ENCODE peak calls at places on chromosomes 12 and 14, in nine cellular contexts. One of them, this sample, is unnamed.

GRCh38 chr14:49464885-49465284 is 121.3 kb downstream of the RPS29 start:
- DNase-seq in AG20443: no peak
- DNase-seq in NAMALWA: peak; percentile 1
- DNase-seq in psoas muscle: no peak
- DNase-seq in AG09319: no peak
- DNase-seq in AG09309: no peak
- DNase-seq in CD8-positive, alpha-beta memory T cell: no peak
- DNase-seq in mucosa of descending colon: no peak
- DNase-seq in Calu3: peak; percentile 3
- DNase-seq in this sample: no peak

GRCh38 chr12:113422030-113422900 is at the start of gene SDSL:
- DNase-seq in AG20443: peak; percentile 90
- DNase-seq in NAMALWA: peak; percentile 79
- DNase-seq in psoas muscle: peak; percentile 64
- DNase-seq in AG09319: peak; percentile 38
- DNase-seq in AG09309: peak; percentile 57
- DNase-seq in CD8-positive, alpha-beta memory T cell: no peak
- DNase-seq in mucosa of descending colon: peak; percentile 75
- DNase-seq in Calu3: peak; percentile 77
- DNase-seq in this sample: peak; percentile 85

GRCh38 chr14:76761198-76761848 is at the start of gene VASH1:
- DNase-seq in AG20443: peak; percentile 95
- DNase-seq in NAMALWA: peak; percentile 35
- DNase-seq in psoas muscle: peak; percentile 82
- DNase-seq in AG09319: peak; percentile 29
- DNase-seq in AG09309: peak; percentile 13
- DNase-seq in CD8-positive, alpha-beta memory T cell: peak; percentile 57
- DNase-seq in mucosa of descending colon: peak; percentile 68
- DNase-seq in Calu3: peak; percentile 58
- DNase-seq in this sample: peak; percentile 80

GRCh38 chr14:101188571-101188915 is 285.0 kb upstream of the RTL1 start:
- DNase-seq in AG20443: no peak
- DNase-seq in NAMALWA: no peak
- DNase-seq in psoas muscle: no peak
- DNase-seq in AG09319: no peak
- DNase-seq in AG09309: no peak
- DNase-seq in CD8-positive, alpha-beta memory T cell: no peak
- DNase-seq in mucosa of descending colon: no peak
- DNase-seq in Calu3: no peak
- DNase-seq in this sample: no peak

GRCh38 chr14:74261288-74261687 is 22.0 kb downstream of the VSX2 start:
- DNase-seq in AG20443: no peak
- DNase-seq in NAMALWA: no peak
- DNase-seq in psoas muscle: no peak
- DNase-seq in AG09319: no peak
- DNase-seq in AG09309: no peak
- DNase-seq in CD8-positive, alpha-beta memory T cell: no peak
- DNase-seq in mucosa of descending colon: no peak
- DNase-seq in Calu3: no peak
- DNase-seq in this sample: no peak

GRCh38 chr14:36773136-36773540 is 111.5 kb downstream of the PAX9 start:
- DNase-seq in AG20443: peak; percentile 34
- DNase-seq in NAMALWA: peak; percentile 0
- DNase-seq in psoas muscle: no peak
- DNase-seq in AG09319: no peak
- DNase-seq in AG09309: no peak
- DNase-seq in CD8-positive, alpha-beta memory T cell: no peak
- DNase-seq in mucosa of descending colon: no peak
- DNase-seq in Calu3: peak; percentile 10
- DNase-seq in this sample: no peak

GRCh38 chr12:130572553-130572952 is 143.5 kb downstream of the RIMBP2 start:
- DNase-seq in AG20443: no peak
- DNase-seq in NAMALWA: no peak
- DNase-seq in psoas muscle: no peak
- DNase-seq in AG09319: no peak
- DNase-seq in AG09309: no peak
- DNase-seq in CD8-positive, alpha-beta memory T cell: no peak
- DNase-seq in mucosa of descending colon: no peak
- DNase-seq in Calu3: no peak
- DNase-seq in this sample: no peak

GRCh38 chr12:15688838-15689237 is 100.3 kb downstream of the EPS8 start:
- DNase-seq in AG20443: no peak
- DNase-seq in NAMALWA: no peak
- DNase-seq in psoas muscle: no peak
- DNase-seq in AG09319: no peak
- DNase-seq in AG09309: no peak
- DNase-seq in CD8-positive, alpha-beta memory T cell: no peak
- DNase-seq in mucosa of descending colon: no peak
- DNase-seq in Calu3: peak; percentile 18
- DNase-seq in this sample: peak; percentile 38

GRCh38 chr12:45220366-45220931 is 4.6 kb downstream of the ANO6 start:
- DNase-seq in AG20443: no peak
- DNase-seq in NAMALWA: no peak
- DNase-seq in psoas muscle: no peak
- DNase-seq in AG09319: no peak
- DNase-seq in AG09309: no peak
- DNase-seq in CD8-positive, alpha-beta memory T cell: no peak
- DNase-seq in mucosa of descending colon: no peak
- DNase-seq in Calu3: no peak
- DNase-seq in this sample: no peak

GRCh38 chr12:66662729-66663128 is 16.1 kb downstream of the GRIP1 start:
- DNase-seq in AG20443: no peak
- DNase-seq in NAMALWA: peak; percentile 32
- DNase-seq in psoas muscle: no peak
- DNase-seq in AG09319: no peak
- DNase-seq in AG09309: no peak
- DNase-seq in CD8-positive, alpha-beta memory T cell: no peak
- DNase-seq in mucosa of descending colon: no peak
- DNase-seq in Calu3: no peak
- DNase-seq in this sample: no peak

GRCh38 chr12:7951671-7952070 is 15.7 kb upstream of the SLC2A3 start:
- DNase-seq in AG20443: no peak
- DNase-seq in NAMALWA: no peak
- DNase-seq in psoas muscle: no peak
- DNase-seq in AG09319: no peak
- DNase-seq in AG09309: no peak
- DNase-seq in CD8-positive, alpha-beta memory T cell: no peak
- DNase-seq in mucosa of descending colon: no peak
- DNase-seq in Calu3: no peak
- DNase-seq in this sample: no peak

GRCh38 chr12:47902131-47902639 is 2.6 kb downstream of the VDR start:
- DNase-seq in AG20443: no peak
- DNase-seq in NAMALWA: no peak
- DNase-seq in psoas muscle: no peak
- DNase-seq in AG09319: no peak
- DNase-seq in AG09309: no peak
- DNase-seq in CD8-positive, alpha-beta memory T cell: no peak
- DNase-seq in mucosa of descending colon: no peak
- DNase-seq in Calu3: no peak
- DNase-seq in this sample: no peak

GRCh38 chr12:52395761-52396434 is 10.2 kb downstream of the KRT82 start:
- DNase-seq in AG20443: peak; percentile 46
- DNase-seq in NAMALWA: peak; percentile 20
- DNase-seq in psoas muscle: peak; percentile 68
- DNase-seq in AG09319: no peak
- DNase-seq in AG09309: no peak
- DNase-seq in CD8-positive, alpha-beta memory T cell: no peak
- DNase-seq in mucosa of descending colon: peak; percentile 49
- DNase-seq in Calu3: peak; percentile 62
- DNase-seq in this sample: no peak

GRCh38 chr12:116525418-116526001 is 33.7 kb upstream of the MAP1LC3B2 start:
- DNase-seq in AG20443: peak; percentile 88
- DNase-seq in NAMALWA: no peak
- DNase-seq in psoas muscle: peak; percentile 80
- DNase-seq in AG09319: peak; percentile 67
- DNase-seq in AG09309: peak; percentile 79
- DNase-seq in CD8-positive, alpha-beta memory T cell: no peak
- DNase-seq in mucosa of descending colon: peak; percentile 41
- DNase-seq in Calu3: peak; percentile 55
- DNase-seq in this sample: no peak

GRCh38 chr12:51323317-51323960 is 535 bp downstream of the BIN2 start:
- DNase-seq in AG20443: no peak
- DNase-seq in NAMALWA: no peak
- DNase-seq in psoas muscle: no peak
- DNase-seq in AG09319: no peak
- DNase-seq in AG09309: no peak
- DNase-seq in CD8-positive, alpha-beta memory T cell: peak; percentile 79
- DNase-seq in mucosa of descending colon: no peak
- DNase-seq in Calu3: no peak
- DNase-seq in this sample: no peak

GRCh38 chr12:124233041-124233836 is 61.7 kb upstream of the RFLNA start:
- DNase-seq in AG20443: peak; percentile 83
- DNase-seq in NAMALWA: no peak
- DNase-seq in psoas muscle: no peak
- DNase-seq in AG09319: no peak
- DNase-seq in AG09309: peak; percentile 79
- DNase-seq in CD8-positive, alpha-beta memory T cell: no peak
- DNase-seq in mucosa of descending colon: no peak
- DNase-seq in Calu3: no peak
- DNase-seq in this sample: no peak

GRCh38 chr12:67649165-67650126 is 901 bp downstream of the DYRK2 start:
- DNase-seq in AG20443: peak; percentile 60
- DNase-seq in NAMALWA: peak; percentile 40
- DNase-seq in psoas muscle: peak; percentile 69
- DNase-seq in AG09319: no peak
- DNase-seq in AG09309: no peak
- DNase-seq in CD8-positive, alpha-beta memory T cell: peak; percentile 66
- DNase-seq in mucosa of descending colon: peak; percentile 77
- DNase-seq in Calu3: peak; percentile 39
- DNase-seq in this sample: peak; percentile 64

GRCh38 chr14:25006961-25007795 is 42.8 kb downstream of the STXBP6 start:
- DNase-seq in AG20443: peak; percentile 70
- DNase-seq in NAMALWA: no peak
- DNase-seq in psoas muscle: no peak
- DNase-seq in AG09319: no peak
- DNase-seq in AG09309: peak; percentile 68
- DNase-seq in CD8-positive, alpha-beta memory T cell: no peak
- DNase-seq in mucosa of descending colon: no peak
- DNase-seq in Calu3: peak; percentile 37
- DNase-seq in this sample: no peak

GRCh38 chr12:112855375-112855774 is 51.4 kb upstream of the OAS1 start:
- DNase-seq in AG20443: no peak
- DNase-seq in NAMALWA: peak; percentile 31
- DNase-seq in psoas muscle: no peak
- DNase-seq in AG09319: no peak
- DNase-seq in AG09309: no peak
- DNase-seq in CD8-positive, alpha-beta memory T cell: no peak
- DNase-seq in mucosa of descending colon: no peak
- DNase-seq in Calu3: peak; percentile 41
- DNase-seq in this sample: no peak

GRCh38 chr14:70005281-70005805 is 126.1 kb downstream of the SMOC1 start:
- DNase-seq in AG20443: no peak
- DNase-seq in NAMALWA: no peak
- DNase-seq in psoas muscle: no peak
- DNase-seq in AG09319: no peak
- DNase-seq in AG09309: no peak
- DNase-seq in CD8-positive, alpha-beta memory T cell: no peak
- DNase-seq in mucosa of descending colon: no peak
- DNase-seq in Calu3: peak; percentile 38
- DNase-seq in this sample: no peak

GRCh38 chr12:53476769-53477209 is 22.5 kb downstream of the MAP3K12 start:
- DNase-seq in AG20443: no peak
- DNase-seq in NAMALWA: peak; percentile 68
- DNase-seq in psoas muscle: no peak
- DNase-seq in AG09319: no peak
- DNase-seq in AG09309: no peak
- DNase-seq in CD8-positive, alpha-beta memory T cell: no peak
- DNase-seq in mucosa of descending colon: no peak
- DNase-seq in Calu3: no peak
- DNase-seq in this sample: no peak

GRCh38 chr12:115869604-115870003 is 407.9 kb downstream of the MED13L start:
- DNase-seq in AG20443: no peak
- DNase-seq in NAMALWA: no peak
- DNase-seq in psoas muscle: no peak
- DNase-seq in AG09319: no peak
- DNase-seq in AG09309: no peak
- DNase-seq in CD8-positive, alpha-beta memory T cell: no peak
- DNase-seq in mucosa of descending colon: no peak
- DNase-seq in Calu3: no peak
- DNase-seq in this sample: no peak

GRCh38 chr12:120199025-120199424 is 1.9 kb downstream of the RPLP0 start:
- DNase-seq in AG20443: no peak
- DNase-seq in NAMALWA: peak; percentile 24
- DNase-seq in psoas muscle: no peak
- DNase-seq in AG09319: no peak
- DNase-seq in AG09309: no peak
- DNase-seq in CD8-positive, alpha-beta memory T cell: no peak
- DNase-seq in mucosa of descending colon: no peak
- DNase-seq in Calu3: no peak
- DNase-seq in this sample: no peak

GRCh38 chr14:52797653-52798052 is 6.2 kb upstream of the GNPNAT1 start:
- DNase-seq in AG20443: no peak
- DNase-seq in NAMALWA: no peak
- DNase-seq in psoas muscle: no peak
- DNase-seq in AG09319: no peak
- DNase-seq in AG09309: no peak
- DNase-seq in CD8-positive, alpha-beta memory T cell: no peak
- DNase-seq in mucosa of descending colon: no peak
- DNase-seq in Calu3: no peak
- DNase-seq in this sample: no peak

GRCh38 chr14:50928002-50928635 is 16.2 kb downstream of the PYGL start:
- DNase-seq in AG20443: peak; percentile 89
- DNase-seq in NAMALWA: no peak
- DNase-seq in psoas muscle: peak; percentile 47
- DNase-seq in AG09319: peak; percentile 80
- DNase-seq in AG09309: peak; percentile 97
- DNase-seq in CD8-positive, alpha-beta memory T cell: no peak
- DNase-seq in mucosa of descending colon: no peak
- DNase-seq in Calu3: no peak
- DNase-seq in this sample: no peak

GRCh38 chr14:20935303-20935984 is 19.8 kb upstream of the RNASE2 start:
- DNase-seq in AG20443: no peak
- DNase-seq in NAMALWA: no peak
- DNase-seq in psoas muscle: no peak
- DNase-seq in AG09319: no peak
- DNase-seq in AG09309: no peak
- DNase-seq in CD8-positive, alpha-beta memory T cell: no peak
- DNase-seq in mucosa of descending colon: no peak
- DNase-seq in Calu3: no peak
- DNase-seq in this sample: no peak